ENCODE peak calls at places on chromosomes 6 and 20, in seven cellular contexts. W is A549, T is pancreas, K is left ventricle myocardium inferior, M is WERI-Rb-1, A is fibroblast of lung, Z is right lobe of liver. E is an unnamed sample.
A peak's percentile ranks its signal among the peaks of the same experiment; 100 is the strongest.

GRCh38 chr6:125787791-125788190 is 3.0 kb upstream of the NCOA7 start:
- DNase-seq in W (no peak), T (no peak), K (no peak), M (peak; percentile 60), A (peak; percentile 29), Z (no peak), E (no peak)

GRCh38 chr6:159104931-159105330 is 60.1 kb upstream of the TAGAP start:
- DNase-seq in W (no peak), T (no peak), K (no peak), M (no peak), A (no peak), Z (no peak), E (no peak)

GRCh38 chr6:74946961-74947360 is 258.9 kb downstream of the COL12A1 start:
- DNase-seq in W (no peak), T (no peak), K (no peak), M (no peak), A (peak; percentile 77), Z (no peak), E (no peak)

GRCh38 chr6:96727144-96727543 is 110.1 kb downstream of the GPR63 start:
- DNase-seq in W (no peak), T (no peak), K (no peak), M (no peak), A (no peak), Z (no peak), E (no peak)

GRCh38 chr6:96450082-96450759 is 71.4 kb upstream of the UFL1 start:
- DNase-seq in W (no peak), T (no peak), K (no peak), M (no peak), A (peak; percentile 13), Z (no peak), E (no peak)

GRCh38 chr6:12408752-12409151 is 118.6 kb downstream of the EDN1 start:
- DNase-seq in W (no peak), T (no peak), K (no peak), M (no peak), A (no peak), Z (no peak), E (no peak)

GRCh38 chr20:44183282-44183681 is 3.7 kb downstream of the JPH2 start:
- DNase-seq in W (no peak), T (no peak), K (no peak), M (no peak), A (no peak), Z (no peak), E (no peak)

GRCh38 chr20:20752712-20753111 is 40.3 kb upstream of the RALGAPA2 start:
- DNase-seq in W (no peak), T (no peak), K (no peak), M (no peak), A (no peak), Z (no peak), E (no peak)

GRCh38 chr20:18279231-18279630 is 9.1 kb upstream of the ZNF133 start:
- DNase-seq in W (no peak), T (no peak), K (no peak), M (no peak), A (no peak), Z (no peak), E (no peak)

GRCh38 chr6:53811746-53812145 is 16.9 kb downstream of the LRRC1 start:
- DNase-seq in W (no peak), T (no peak), K (no peak), M (no peak), A (no peak), Z (no peak), E (no peak)

GRCh38 chr20:18989736-18990474 is 176.3 kb downstream of the SCP2D1 start:
- DNase-seq in W (no peak), T (no peak), K (peak; percentile 25), M (no peak), A (no peak), Z (no peak), E (no peak)

GRCh38 chr20:33791959-33792597 is 19.1 kb upstream of the CHMP4B start:
- DNase-seq in W (peak; percentile 58), T (no peak), K (no peak), M (peak; percentile 51), A (peak; percentile 55), Z (peak; percentile 55), E (no peak)

GRCh38 chr20:45044084-45044573 is 56.8 kb downstream of the KCNS1 start:
- DNase-seq in W (peak; percentile 39), T (peak; percentile 25), K (no peak), M (peak; percentile 29), A (peak; percentile 72), Z (no peak), E (peak; percentile 15)

GRCh38 chr6:47033029-47033796 is 8.9 kb downstream of the ADGRF1 start:
- DNase-seq in W (no peak), T (no peak), K (no peak), M (no peak), A (no peak), Z (no peak), E (no peak)

GRCh38 chr6:21064716-21065340 is 528.7 kb upstream of the SOX4 start:
- DNase-seq in W (no peak), T (no peak), K (no peak), M (no peak), A (peak; percentile 59), Z (no peak), E (no peak)

GRCh38 chr6:36906539-36906938 is 20.8 kb downstream of the C6orf89 start:
- DNase-seq in W (no peak), T (peak; percentile 92), K (peak; percentile 78), M (no peak), A (no peak), Z (peak; percentile 93), E (no peak)

GRCh38 chr6:73169633-73170032 is 55.7 kb downstream of the KHDC1L start:
- DNase-seq in W (no peak), T (no peak), K (no peak), M (no peak), A (no peak), Z (no peak), E (no peak)

GRCh38 chr20:63915471-63915870 is 20.5 kb downstream of the DNAJC5 start:
- DNase-seq in W (no peak), T (peak; percentile 63), K (peak; percentile 61), M (no peak), A (no peak), Z (no peak), E (no peak)

GRCh38 chr6:53066059-53066406 is 829 bp downstream of the FBXO9 start:
- DNase-seq in W (peak; percentile 15), T (peak; percentile 43), K (peak; percentile 34), M (peak; percentile 69), A (peak; percentile 45), Z (peak; percentile 58), E (peak; percentile 35)

GRCh38 chr6:250676-251075 is 41.6 kb upstream of the DUSP22 start:
- DNase-seq in W (no peak), T (no peak), K (no peak), M (no peak), A (no peak), Z (no peak), E (no peak)

GRCh38 chr20:14401479-14402138 is 64.2 kb upstream of the FLRT3 start:
- DNase-seq in W (no peak), T (no peak), K (no peak), M (no peak), A (no peak), Z (no peak), E (no peak)

GRCh38 chr6:44856495-44856878 is 469.0 kb downstream of the CDC5L start:
- DNase-seq in W (no peak), T (no peak), K (no peak), M (no peak), A (no peak), Z (no peak), E (no peak)

DNA sequence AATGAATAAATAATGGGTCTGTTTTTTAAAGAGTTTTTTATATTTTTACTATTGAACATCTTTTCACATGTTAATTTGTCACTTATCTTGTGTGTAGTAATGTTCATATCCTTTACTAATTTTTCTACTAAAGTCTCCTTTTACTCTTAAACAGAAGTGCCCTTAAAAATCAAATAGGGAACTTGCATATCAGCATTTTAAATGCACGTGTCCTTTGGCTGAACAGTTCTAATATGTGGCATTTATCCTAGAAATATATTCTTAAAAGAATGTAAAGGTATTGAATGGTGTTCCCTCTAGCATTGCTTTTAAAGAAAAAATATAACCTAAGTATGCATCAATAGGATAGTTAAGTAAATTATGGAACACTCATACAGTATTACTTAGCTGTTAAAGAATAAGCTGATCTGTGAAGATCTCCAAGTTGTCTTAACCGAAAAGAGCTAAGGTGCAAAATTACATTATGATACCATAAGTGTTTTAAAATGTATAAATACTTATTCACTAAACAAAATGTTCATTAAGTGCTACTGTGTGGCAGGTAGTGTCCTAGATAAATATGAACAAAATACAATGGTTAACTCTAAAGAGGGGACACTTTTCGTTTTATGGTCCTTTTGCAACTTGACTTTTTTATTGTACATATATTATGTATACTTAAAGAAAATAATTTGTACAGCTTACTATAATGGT is 631 bp upstream of the PGBD1 start:
- DNase-seq in W (no peak), T (no peak), K (no peak), M (no peak), A (no peak), Z (no peak), E (no peak)
- H3K27ac ChIP-seq in W (peak overlapping the region; percentile 94), T (no peak overlapping the region), K (peak overlapping the region; percentile 67), M (peak overlapping the region; percentile 75), A (peak overlapping the region; percentile 58), Z (no peak overlapping the region), E (no peak overlapping the region)

DNA sequence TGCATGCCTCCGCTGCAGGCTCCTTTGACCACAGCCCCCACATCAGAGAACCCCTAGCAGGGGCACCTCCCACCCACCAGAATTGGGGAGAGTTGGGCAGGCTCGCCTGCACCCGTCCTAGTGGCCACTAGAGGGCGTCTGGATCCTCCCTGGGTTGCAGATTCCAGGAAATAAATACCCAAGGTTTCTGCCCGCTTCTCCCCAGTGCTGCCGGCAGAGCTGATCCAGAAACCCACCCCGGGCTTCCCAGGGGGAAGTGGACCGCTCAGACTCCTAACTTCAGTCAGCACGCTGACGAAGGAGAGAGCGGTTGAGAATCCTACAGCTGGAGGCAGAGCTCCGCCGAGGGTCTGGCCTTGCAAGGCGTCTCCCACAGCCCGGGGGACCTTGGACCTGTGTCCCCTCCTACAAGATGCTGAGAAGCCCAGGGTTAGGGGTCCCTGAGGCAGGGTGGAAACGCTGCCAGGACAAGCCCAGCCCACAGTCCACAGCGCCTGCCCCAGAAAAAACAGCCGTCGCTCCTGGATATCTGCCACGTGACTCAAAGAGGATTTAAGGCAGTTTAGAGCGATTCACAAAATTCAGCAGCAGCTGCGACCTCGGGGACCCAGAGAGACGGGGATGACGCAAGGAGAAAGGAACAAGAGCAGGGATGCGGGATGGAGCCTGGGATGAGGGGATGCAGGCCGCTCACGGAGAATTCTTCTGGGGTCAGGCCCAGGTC is 32.6 kb upstream of the PHACTR3 start:
- DNase-seq in W (peak; percentile 69), T (peak; percentile 50), K (peak; percentile 67), M (peak; percentile 54), A (peak; percentile 31), Z (peak; percentile 60), E (peak; percentile 24)
- H3K27ac ChIP-seq in W (no peak overlapping the region), T (no peak overlapping the region), K (peak overlapping the region; percentile 76), M (no peak overlapping the region), A (no peak overlapping the region), Z (no peak overlapping the region), E (peak overlapping the region; percentile 52)

DNA sequence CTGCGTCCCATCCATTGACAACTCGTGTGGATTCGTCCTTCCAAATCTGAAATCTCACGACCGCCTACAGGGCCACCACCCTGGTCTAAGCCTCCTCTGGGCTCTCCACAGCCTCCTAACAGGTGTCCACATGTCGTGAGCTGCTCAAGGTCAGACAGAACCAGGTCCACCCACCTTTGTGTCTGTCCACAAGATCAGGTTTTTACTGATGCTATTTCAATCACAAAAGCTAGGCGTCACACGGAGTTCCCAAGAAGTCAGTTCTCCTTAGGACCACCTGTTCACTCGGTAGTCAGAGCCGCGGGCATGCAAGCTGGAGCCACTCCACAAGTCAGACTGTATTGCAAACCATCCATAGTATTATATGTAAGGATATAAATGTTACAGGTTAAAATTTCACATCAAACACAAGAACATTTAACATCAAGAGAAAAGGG is 540 bp upstream of the DNPH1 start:
- DNase-seq in W (no peak), T (no peak), K (no peak), M (no peak), A (no peak), Z (no peak), E (no peak)
- H3K27ac ChIP-seq in W (peak overlapping the region; percentile 97), T (no peak overlapping the region), K (no peak overlapping the region), M (no peak overlapping the region), A (no peak overlapping the region), Z (no peak overlapping the region), E (no peak overlapping the region)

GRCh38 chr20:46649650-46649949 is 1.7 kb downstream of the SLC13A3 start:
- DNase-seq in W (no peak), T (no peak), K (no peak), M (no peak), A (no peak), Z (no peak), E (no peak)
- H3K27ac ChIP-seq in W (no peak overlapping the region), T (no peak overlapping the region), K (no peak overlapping the region), M (peak overlapping the region; percentile 82), A (no peak overlapping the region), Z (no peak overlapping the region), E (no peak overlapping the region)